ENCODE peak calls at places on chromosome 2, in eight cellular contexts. F, P, Y, L, Z, E, U and D are unnamed samples.

GRCh38 chr2:24628746-24629145 is 137.7 kb downstream of the NCOA1 start:
- DNase-seq in F (no peak), P (no peak), Y (no peak), L (no peak), Z (no peak), E (no peak), U (no peak), D (no peak)

GRCh38 chr2:138602166-138602460 is 100.5 kb downstream of the SPOPL start:
- DNase-seq in F (no peak), P (no peak), Y (no peak), L (no peak), Z (no peak), E (no peak), U (no peak), D (no peak)

GRCh38 chr2:222355860-222356259 is 57.1 kb upstream of the PAX3 start:
- DNase-seq in F (no peak), P (no peak), Y (no peak), L (no peak), Z (no peak), E (peak; percentile 1), U (no peak), D (no peak)

GRCh38 chr2:62747169-62747568 is 41.7 kb downstream of the EHBP1 start:
- DNase-seq in F (no peak), P (no peak), Y (no peak), L (no peak), Z (no peak), E (no peak), U (no peak), D (no peak)

GRCh38 chr2:136281281-136282117 is 163.6 kb upstream of the CXCR4 start:
- DNase-seq in F (no peak), P (no peak), Y (no peak), L (no peak), Z (no peak), E (no peak), U (no peak), D (no peak)

GRCh38 chr2:118197011-118197695 is 108.9 kb downstream of the INSIG2 start:
- DNase-seq in F (no peak), P (no peak), Y (no peak), L (no peak), Z (no peak), E (no peak), U (no peak), D (no peak)

GRCh38 chr2:50535971-50536759 is 495.8 kb downstream of the NRXN1 start:
- DNase-seq in F (no peak), P (no peak), Y (no peak), L (no peak), Z (no peak), E (peak; percentile 13), U (no peak), D (no peak)

GRCh38 chr2:171272039-171272438 is 111.3 kb upstream of the TLK1 start:
- DNase-seq in F (no peak), P (no peak), Y (peak; percentile 84), L (peak; percentile 17), Z (peak; percentile 20), E (peak; percentile 95), U (no peak), D (no peak)

GRCh38 chr2:10531874-10532273 is 83.7 kb upstream of the ODC1 start:
- DNase-seq in F (peak; percentile 37), P (no peak), Y (no peak), L (no peak), Z (no peak), E (no peak), U (peak; percentile 25), D (no peak)

GRCh38 chr2:100773538-100773937 is 46.4 kb upstream of the NPAS2 start:
- DNase-seq in F (no peak), P (no peak), Y (no peak), L (no peak), Z (no peak), E (peak; percentile 27), U (no peak), D (no peak)

GRCh38 chr2:146701183-146701582 is 1143.6 kb upstream of the ACVR2A start:
- DNase-seq in F (no peak), P (no peak), Y (no peak), L (no peak), Z (no peak), E (no peak), U (no peak), D (no peak)

GRCh38 chr2:25960920-25961319 is 21.4 kb downstream of the KIF3C start:
- DNase-seq in F (no peak), P (no peak), Y (peak; percentile 28), L (no peak), Z (peak; percentile 49), E (peak; percentile 31), U (no peak), D (no peak)

GRCh38 chr2:14756122-14756541 is 123.6 kb downstream of the LRATD1 start:
- DNase-seq in F (no peak), P (no peak), Y (no peak), L (no peak), Z (no peak), E (peak; percentile 19), U (no peak), D (no peak)

GRCh38 chr2:14634885-14635871 is 2.7 kb downstream of the LRATD1 start:
- DNase-seq in F (peak; percentile 73), P (peak; percentile 72), Y (peak; percentile 87), L (peak; percentile 67), Z (peak; percentile 67), E (peak; percentile 72), U (peak; percentile 84), D (peak; percentile 62)

GRCh38 chr2:101751276-101751675 is 53.8 kb downstream of the MAP4K4 start:
- DNase-seq in F (no peak), P (no peak), Y (no peak), L (no peak), Z (no peak), E (no peak), U (no peak), D (no peak)

GRCh38 chr2:222900354-222900753 is 39.5 kb downstream of the ACSL3 start:
- DNase-seq in F (no peak), P (no peak), Y (no peak), L (no peak), Z (no peak), E (peak; percentile 87), U (no peak), D (no peak)

GRCh38 chr2:498493-499178 is 178.6 kb downstream of the TMEM18 start:
- DNase-seq in F (no peak), P (no peak), Y (no peak), L (no peak), Z (no peak), E (no peak), U (no peak), D (no peak)
- H3K27me3 ChIP-seq in F (no peaks in the 10 kb centered on the region), P (no peaks in the 10 kb centered on the region), Y (no peaks in the 10 kb centered on the region), L (no peaks in the 10 kb centered on the region), Z (no peaks in the 10 kb centered on the region), E (no peaks in the 10 kb centered on the region), U (no peaks in the 10 kb centered on the region), D (no peaks in the 10 kb centered on the region)

GRCh38 chr2:180040146-180040925 is 33.2 kb upstream of the CWC22 start:
- DNase-seq in F (no peak), P (no peak), Y (no peak), L (no peak), Z (no peak), E (peak; percentile 99), U (no peak), D (no peak)
- H3K27ac ChIP-seq in F (no peak overlapping the region), P (no peak overlapping the region), Y (no peak overlapping the region), L (no peak overlapping the region), Z (no peak overlapping the region), E (no peak overlapping the region), U (no peak overlapping the region), D (no peak overlapping the region)

GRCh38 chr2:172864182-172864581 is 128.5 kb downstream of the RAPGEF4 start:
- DNase-seq in F (no peak), P (peak; percentile 56), Y (peak; percentile 38), L (peak; percentile 38), Z (peak; percentile 42), E (peak; percentile 61), U (peak; percentile 66), D (peak; percentile 62)

GRCh38 chr2:172861632-172862031 is 126.0 kb downstream of the RAPGEF4 start:
- DNase-seq in F (no peak), P (no peak), Y (no peak), L (no peak), Z (no peak), E (no peak), U (no peak), D (no peak)

GRCh38 chr2:172862077-172862476 is 126.4 kb downstream of the RAPGEF4 start:
- DNase-seq in F (no peak), P (no peak), Y (no peak), L (no peak), Z (no peak), E (no peak), U (no peak), D (no peak)

GRCh38 chr2:172863341-172863740 is 127.7 kb downstream of the RAPGEF4 start:
- DNase-seq in F (no peak), P (no peak), Y (no peak), L (no peak), Z (no peak), E (no peak), U (no peak), D (no peak)

GRCh38 chr2:172865422-172865821 is 129.8 kb downstream of the RAPGEF4 start:
- DNase-seq in F (no peak), P (no peak), Y (no peak), L (no peak), Z (no peak), E (peak; percentile 11), U (no peak), D (no peak)
- TF ChIP-seq CTCF in F (no peak), P (no peak), Y (no peak), L (no peak), Z (no peak), E (peak; percentile 41), U (no peak), D (no peak)

GRCh38 chr2:28516430-28516829 is 20.6 kb downstream of the PLB1 start:
- DNase-seq in F (no peak), P (no peak), Y (no peak), L (no peak), Z (no peak), E (no peak), U (no peak), D (no peak)

GRCh38 chr2:28513097-28513496 is 17.2 kb downstream of the PLB1 start:
- DNase-seq in F (no peak), P (no peak), Y (no peak), L (no peak), Z (no peak), E (no peak), U (no peak), D (no peak)

GRCh38 chr2:28516950-28517349 is 21.1 kb downstream of the PLB1 start:
- DNase-seq in F (no peak), P (no peak), Y (no peak), L (no peak), Z (no peak), E (no peak), U (no peak), D (no peak)

GRCh38 chr2:28512607-28512965 is 16.7 kb downstream of the PLB1 start:
- DNase-seq in F (no peak), P (no peak), Y (no peak), L (no peak), Z (no peak), E (no peak), U (no peak), D (no peak)

DNA sequence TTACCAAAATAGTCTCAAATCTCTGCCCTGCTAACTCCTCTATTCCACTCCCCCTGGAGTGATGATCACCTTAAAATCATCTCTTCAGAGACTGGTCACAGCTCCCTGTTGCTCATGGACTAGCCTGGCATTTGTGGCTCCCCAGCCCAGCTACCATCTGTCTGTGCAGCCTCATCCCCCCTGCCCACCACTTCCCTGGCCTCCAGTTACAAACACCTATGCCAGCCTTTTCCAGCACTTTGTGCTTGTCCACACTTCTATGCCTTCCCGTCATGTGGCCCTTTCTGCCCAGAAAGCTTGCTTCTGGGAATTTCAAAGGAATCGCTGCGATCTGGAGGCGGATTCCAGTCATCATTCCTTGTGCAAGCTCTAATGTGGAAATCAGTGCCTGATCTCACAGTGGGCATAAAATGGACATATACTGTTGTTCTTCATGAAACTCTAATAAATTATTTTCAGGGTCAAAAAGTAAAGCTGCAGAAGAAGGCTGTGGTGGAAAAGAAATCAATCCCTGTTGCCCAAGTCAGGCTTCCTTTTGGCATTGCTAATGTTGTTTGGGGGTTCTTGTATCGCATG is 19.4 kb downstream of the PLB1 start:
- DNase-seq in F (no peak), P (no peak), Y (no peak), L (no peak), Z (no peak), E (no peak), U (no peak), D (no peak)
- H3K27me3 ChIP-seq in F (peaks cover 7% of the 10 kb centered on the region), P (peaks cover 14% of the 10 kb centered on the region), Y (no peaks in the 10 kb centered on the region), L (no peaks in the 10 kb centered on the region), Z (peaks cover 10% of the 10 kb centered on the region), E (peaks cover 30% of the 10 kb centered on the region), U (no peaks in the 10 kb centered on the region), D (no peaks in the 10 kb centered on the region)